ENCODE peak calls at places on chromosomes 1 and 21, in eight cellular contexts. C is neuronal stem cell, G is left ventricle myocardium inferior, S is pancreas, X is esophagus muscularis mucosa, P is cardiac muscle cell, N is astrocyte, Z is adrenal gland. M is an unnamed sample.

GRCh38 chr1:208178091-208178529 is 66.1 kb downstream of the PLXNA2 start:
- DNase-seq in C (no peak), G (no peak), S (peak; percentile 40), X (no peak), P (no peak), N (peak; percentile 17), Z (no peak), M (no peak)

GRCh38 chr1:210251680-210252490 is 19.3 kb downstream of the SERTAD4 start:
- DNase-seq in C (no peak), G (no peak), S (no peak), X (no peak), P (no peak), N (no peak), Z (no peak), M (no peak)

GRCh38 chr1:25958475-25958874 is 39.4 kb downstream of the PAFAH2 start:
- DNase-seq in C (no peak), G (no peak), S (no peak), X (no peak), P (peak; percentile 60), N (peak; percentile 82), Z (no peak), M (no peak)

GRCh38 chr1:84505167-84506001 is 802 bp upstream of the SPATA1 start:
- DNase-seq in C (no peak), G (peak; percentile 74), S (peak; percentile 66), X (peak; percentile 92), P (peak; percentile 78), N (peak; percentile 44), Z (peak; percentile 70), M (peak; percentile 37)

GRCh38 chr1:228488107-228488817 is 1.1 kb downstream of the RNF187 start:
- DNase-seq in C (no peak), G (no peak), S (peak; percentile 31), X (no peak), P (no peak), N (no peak), Z (no peak), M (no peak)

GRCh38 chr1:3054474-3054873 is 14.5 kb upstream of the PRDM16 start:
- DNase-seq in C (no peak), G (peak; percentile 5), S (peak; percentile 6), X (no peak), P (no peak), N (no peak), Z (no peak), M (no peak)

GRCh38 chr1:22077728-22078127 is 25.2 kb downstream of the CDC42 start:
- DNase-seq in C (no peak), G (no peak), S (no peak), X (no peak), P (no peak), N (peak; percentile 42), Z (no peak), M (peak; percentile 56)

GRCh38 chr1:7043232-7043549 is 257.9 kb downstream of the CAMTA1 start:
- DNase-seq in C (no peak), G (no peak), S (no peak), X (no peak), P (no peak), N (no peak), Z (no peak), M (no peak)

GRCh38 chr1:109887271-109887670 is 23.4 kb upstream of the CSF1 start:
- DNase-seq in C (no peak), G (no peak), S (no peak), X (no peak), P (no peak), N (no peak), Z (no peak), M (no peak)

GRCh38 chr21:41570791-41571355 is 62.9 kb upstream of the TMPRSS2 start:
- DNase-seq in C (no peak), G (no peak), S (no peak), X (no peak), P (no peak), N (no peak), Z (no peak), M (no peak)

GRCh38 chr1:54488831-54489626 is 59.0 kb upstream of the ACOT11 start:
- DNase-seq in C (peak; percentile 90), G (peak; percentile 79), S (peak; percentile 82), X (peak; percentile 95), P (peak; percentile 82), N (peak; percentile 40), Z (peak; percentile 71), M (peak; percentile 88)

GRCh38 chr1:200075522-200075921 is 48.0 kb downstream of the NR5A2 start:
- DNase-seq in C (no peak), G (no peak), S (no peak), X (no peak), P (peak; percentile 59), N (no peak), Z (no peak), M (peak; percentile 41)

GRCh38 chr21:37463083-37463780 is 96.7 kb downstream of the DYRK1A start:
- DNase-seq in C (no peak), G (no peak), S (peak; percentile 52), X (no peak), P (peak; percentile 73), N (peak; percentile 76), Z (no peak), M (peak; percentile 44)

GRCh38 chr21:26572668-26573381 is at the start of gene CYYR1:
- DNase-seq in C (peak; percentile 63), G (peak; percentile 29), S (no peak), X (no peak), P (peak; percentile 7), N (peak; percentile 18), Z (peak; percentile 70), M (peak; percentile 68)

GRCh38 chr1:154208677-154209390 is 2.7 kb upstream of the CFAP141 start:
- DNase-seq in C (no peak), G (no peak), S (no peak), X (no peak), P (no peak), N (no peak), Z (no peak), M (no peak)
- H3K36me3 ChIP-seq in C (peaks cover 32% of the 10 kb centered on the region), G (peaks cover 86% of the 10 kb centered on the region), S (peaks cover 8% of the 10 kb centered on the region), X (peaks cover 70% of the 10 kb centered on the region), P (peaks cover 60% of the 10 kb centered on the region), N (peaks cover 34% of the 10 kb centered on the region), Z (peaks cover 88% of the 10 kb centered on the region), M (peaks cover 71% of the 10 kb centered on the region)

DNA sequence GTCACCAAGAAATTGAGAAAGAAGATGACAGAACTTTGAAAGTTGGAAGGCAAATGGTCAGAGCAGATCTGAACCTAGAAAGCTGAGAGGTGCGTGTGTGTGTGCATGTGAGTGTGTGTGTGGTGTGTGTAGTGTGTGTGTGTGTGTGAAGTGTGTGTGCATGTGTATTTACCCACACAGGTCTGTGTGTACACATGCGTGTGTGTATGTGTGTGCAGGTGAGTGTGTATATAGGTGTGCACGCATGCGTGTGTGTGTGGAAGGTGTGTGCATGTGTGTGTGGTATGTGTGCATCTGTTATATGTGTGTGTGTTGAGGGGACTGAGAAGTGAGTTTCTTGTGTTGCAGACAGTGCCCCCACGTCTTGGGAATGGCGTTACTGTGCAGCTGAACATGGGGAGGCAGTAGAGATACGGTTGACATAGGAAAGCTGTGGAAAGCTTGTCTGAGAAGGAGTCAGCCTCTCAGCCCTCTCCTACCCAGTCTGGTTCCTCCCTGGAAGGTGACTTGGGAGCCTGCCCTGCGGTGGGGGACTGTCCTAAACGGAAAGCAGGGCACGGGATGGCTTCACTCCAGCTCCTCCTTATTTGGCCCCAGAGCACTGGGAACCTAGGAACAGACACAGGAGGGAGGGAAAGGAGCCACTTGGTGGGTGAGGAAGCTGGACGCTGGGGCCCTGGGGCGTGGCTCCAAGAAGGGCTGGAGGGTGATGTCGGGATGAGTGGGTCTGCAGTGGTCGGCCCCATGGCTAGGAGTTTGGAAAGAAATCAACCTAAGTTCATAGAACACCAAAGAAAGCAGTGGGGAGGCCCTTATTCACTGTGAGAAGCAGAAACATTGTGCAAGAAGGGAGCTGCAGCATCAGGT is 97.2 kb downstream of the PCBP3 start:
- DNase-seq in C (no peak), G (no peak), S (no peak), X (no peak), P (peak; percentile 8), N (no peak), Z (no peak), M (no peak)
- H3K4me3 ChIP-seq in C (no peak overlapping the region), G (no peak overlapping the region), S (no peak overlapping the region), X (no peak overlapping the region), P (no peak overlapping the region), N (no peak overlapping the region), Z (no peak overlapping the region), M (no peak overlapping the region)

GRCh38 chr21:45140346-45140940 is 66.1 kb downstream of the ADARB1 start:
- DNase-seq in C (peak; percentile 80), G (peak; percentile 69), S (peak; percentile 70), X (no peak), P (peak; percentile 95), N (peak; percentile 91), Z (peak; percentile 93), M (peak; percentile 78)

GRCh38 chr21:45143855-45144254 is 69.5 kb downstream of the ADARB1 start:
- DNase-seq in C (no peak), G (no peak), S (no peak), X (no peak), P (no peak), N (no peak), Z (no peak), M (no peak)

GRCh38 chr21:45141507-45141906 is 67.1 kb downstream of the ADARB1 start:
- DNase-seq in C (no peak), G (no peak), S (no peak), X (no peak), P (no peak), N (no peak), Z (no peak), M (no peak)

GRCh38 chr21:45142916-45143315 is 68.5 kb downstream of the ADARB1 start:
- DNase-seq in C (no peak), G (no peak), S (no peak), X (no peak), P (no peak), N (no peak), Z (no peak), M (no peak)

DNA sequence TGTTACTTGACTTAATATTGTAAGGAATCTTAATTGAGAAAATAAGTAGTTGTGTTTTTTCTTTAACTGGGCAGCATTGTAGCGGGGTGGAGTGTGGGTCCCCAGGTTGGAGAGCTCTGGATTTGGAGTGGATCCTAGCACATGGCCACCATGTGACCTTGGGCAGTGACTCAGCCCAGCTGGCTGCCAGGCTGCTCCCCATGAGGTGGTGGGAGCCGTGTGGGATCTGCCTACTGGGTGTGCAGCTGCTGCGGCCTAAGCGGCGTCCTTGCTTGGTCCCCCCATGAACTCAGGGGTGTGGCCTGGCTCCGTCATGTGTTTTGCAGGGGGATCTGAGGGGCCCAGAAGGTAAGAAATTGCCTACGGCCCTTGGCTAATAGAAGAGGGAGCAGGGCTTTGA is 68.1 kb downstream of the ADARB1 start:
- DNase-seq in C (no peak), G (no peak), S (peak; percentile 52), X (no peak), P (peak; percentile 72), N (peak; percentile 77), Z (peak; percentile 85), M (no peak)
- H3K36me3 ChIP-seq in C (no peaks in the 10 kb centered on the region), G (peaks cover 8% of the 10 kb centered on the region), S (no peaks in the 10 kb centered on the region), X (peaks cover 16% of the 10 kb centered on the region), P (no peaks in the 10 kb centered on the region), N (no peaks in the 10 kb centered on the region), Z (no peaks in the 10 kb centered on the region), M (no peaks in the 10 kb centered on the region)

GRCh38 chr1:224617410-224618361 is 1.6 kb downstream of the CNIH3 start:
- DNase-seq in C (no peak), G (no peak), S (no peak), X (no peak), P (no peak), N (no peak), Z (no peak), M (no peak)
- H3K4me3 ChIP-seq in C (no peak overlapping the region), G (peak overlapping the region; percentile 62), S (no peak overlapping the region), X (peak overlapping the region; percentile 53), P (peak overlapping the region; percentile 46), N (peak overlapping the region; percentile 91), Z (no peak overlapping the region), M (no peak overlapping the region)

M was measured in HAP-1.